ENCODE peak calls at places on chromosomes 11 and 22, in ten cellular contexts. One of them, this sample, is unnamed. For H3K27me3 and H3K4me1, the result is how much of the 10 kb centered on the place peaks cover.

GRCh38 chr22:50673231-50674126 is 856 bp downstream of the SHANK3 start:
- DNase-seq in H9: no peak
- DNase-seq in GM23338: peak
- DNase-seq in PC-9: peak
- DNase-seq in fibroblast of lung: no peak
- DNase-seq in body of pancreas: no peak
- DNase-seq in breast epithelium: no peak
- DNase-seq in Panc1: no peak
- DNase-seq in uterus: no peak
- DNase-seq in upper lobe of right lung: no peak
- DNase-seq in this sample: peak

GRCh38 chr22:19823638-19824196 is 31.0 kb downstream of the GNB1L start:
- DNase-seq in H9: peak
- DNase-seq in GM23338: no peak
- DNase-seq in PC-9: peak
- DNase-seq in fibroblast of lung: no peak
- DNase-seq in body of pancreas: peak
- DNase-seq in breast epithelium: peak
- DNase-seq in Panc1: no peak
- DNase-seq in uterus: no peak
- DNase-seq in upper lobe of right lung: peak
- DNase-seq in this sample: no peak

GRCh38 chr11:17887779-17888178 is 125.1 kb downstream of the SERGEF start:
- DNase-seq in H9: peak
- DNase-seq in GM23338: peak
- DNase-seq in PC-9: no peak
- DNase-seq in fibroblast of lung: peak
- DNase-seq in body of pancreas: no peak
- DNase-seq in breast epithelium: no peak
- DNase-seq in Panc1: no peak
- DNase-seq in uterus: no peak
- DNase-seq in upper lobe of right lung: no peak
- DNase-seq in this sample: no peak

GRCh38 chr22:37995460-37995859 is 11.1 kb upstream of the SOX10 start:
- DNase-seq in H9: no peak
- DNase-seq in GM23338: no peak
- DNase-seq in PC-9: no peak
- DNase-seq in fibroblast of lung: no peak
- DNase-seq in body of pancreas: no peak
- DNase-seq in breast epithelium: no peak
- DNase-seq in Panc1: no peak
- DNase-seq in uterus: no peak
- DNase-seq in upper lobe of right lung: no peak
- DNase-seq in this sample: no peak

GRCh38 chr22:30408388-30409101 is 11.7 kb downstream of the SEC14L2 start:
- DNase-seq in H9: no peak
- DNase-seq in GM23338: no peak
- DNase-seq in PC-9: peak
- DNase-seq in fibroblast of lung: peak
- DNase-seq in body of pancreas: no peak
- DNase-seq in breast epithelium: no peak
- DNase-seq in Panc1: no peak
- DNase-seq in uterus: no peak
- DNase-seq in upper lobe of right lung: no peak
- DNase-seq in this sample: no peak

GRCh38 chr11:36469063-36469462 is 41.0 kb downstream of the TRAF6 start:
- DNase-seq in H9: peak
- DNase-seq in GM23338: peak
- DNase-seq in PC-9: no peak
- DNase-seq in fibroblast of lung: peak
- DNase-seq in body of pancreas: no peak
- DNase-seq in breast epithelium: no peak
- DNase-seq in Panc1: no peak
- DNase-seq in uterus: no peak
- DNase-seq in upper lobe of right lung: no peak
- DNase-seq in this sample: no peak

GRCh38 chr11:35751664-35752061 is 89.1 kb downstream of the TRIM44 start:
- DNase-seq in H9: no peak
- DNase-seq in GM23338: no peak
- DNase-seq in PC-9: no peak
- DNase-seq in fibroblast of lung: peak
- DNase-seq in body of pancreas: no peak
- DNase-seq in breast epithelium: no peak
- DNase-seq in Panc1: no peak
- DNase-seq in uterus: no peak
- DNase-seq in upper lobe of right lung: no peak
- DNase-seq in this sample: no peak

GRCh38 chr11:133946541-133947297 is 10.0 kb downstream of the IGSF9B start:
- DNase-seq in H9: no peak
- DNase-seq in GM23338: peak
- DNase-seq in PC-9: no peak
- DNase-seq in fibroblast of lung: no peak
- DNase-seq in body of pancreas: no peak
- DNase-seq in breast epithelium: no peak
- DNase-seq in Panc1: no peak
- DNase-seq in uterus: no peak
- DNase-seq in upper lobe of right lung: peak
- DNase-seq in this sample: no peak

GRCh38 chr11:95341246-95341645 is 110.2 kb upstream of the SESN3 start:
- DNase-seq in H9: no peak
- DNase-seq in GM23338: no peak
- DNase-seq in PC-9: no peak
- DNase-seq in fibroblast of lung: peak
- DNase-seq in body of pancreas: no peak
- DNase-seq in breast epithelium: no peak
- DNase-seq in Panc1: no peak
- DNase-seq in uterus: peak
- DNase-seq in upper lobe of right lung: peak
- DNase-seq in this sample: peak

GRCh38 chr11:64250875-64251721 is at the start of gene PLCB3:
- DNase-seq in H9: peak
- DNase-seq in GM23338: peak
- DNase-seq in PC-9: no peak
- DNase-seq in fibroblast of lung: peak
- DNase-seq in body of pancreas: peak
- DNase-seq in breast epithelium: no peak
- DNase-seq in Panc1: no peak
- DNase-seq in uterus: peak
- DNase-seq in upper lobe of right lung: peak
- DNase-seq in this sample: no peak

GRCh38 chr11:34439521-34440258 is 956 bp downstream of the CAT start:
- DNase-seq in H9: no peak
- DNase-seq in GM23338: no peak
- DNase-seq in PC-9: peak
- DNase-seq in fibroblast of lung: no peak
- DNase-seq in body of pancreas: peak
- DNase-seq in breast epithelium: no peak
- DNase-seq in Panc1: no peak
- DNase-seq in uterus: no peak
- DNase-seq in upper lobe of right lung: no peak
- DNase-seq in this sample: no peak
- H3K27me3 ChIP-seq in H9: under half
- H3K27me3 ChIP-seq in GM23338: under half
- H3K27me3 ChIP-seq in PC-9: under half
- H3K27me3 ChIP-seq in fibroblast of lung: under half
- H3K27me3 ChIP-seq in body of pancreas: under half
- H3K27me3 ChIP-seq in breast epithelium: under half
- H3K27me3 ChIP-seq in Panc1: under half
- H3K27me3 ChIP-seq in uterus: under half
- H3K27me3 ChIP-seq in upper lobe of right lung: under half
- H3K27me3 ChIP-seq in this sample: under half

GRCh38 chr22:47043835-47044721 is 281.6 kb downstream of the TBC1D22A start:
- DNase-seq in H9: peak
- DNase-seq in GM23338: peak
- DNase-seq in PC-9: no peak
- DNase-seq in fibroblast of lung: peak
- DNase-seq in body of pancreas: peak
- DNase-seq in breast epithelium: no peak
- DNase-seq in Panc1: no peak
- DNase-seq in uterus: no peak
- DNase-seq in upper lobe of right lung: peak
- DNase-seq in this sample: no peak
- H3K4me1 ChIP-seq in H9: under half
- H3K4me1 ChIP-seq in GM23338: under half
- H3K4me1 ChIP-seq in PC-9: under half
- H3K4me1 ChIP-seq in fibroblast of lung: under half
- H3K4me1 ChIP-seq in body of pancreas: under half
- H3K4me1 ChIP-seq in breast epithelium: under half
- H3K4me1 ChIP-seq in Panc1: under half
- H3K4me1 ChIP-seq in uterus: under half
- H3K4me1 ChIP-seq in upper lobe of right lung: under half
- H3K4me1 ChIP-seq in this sample: under half

DNA sequence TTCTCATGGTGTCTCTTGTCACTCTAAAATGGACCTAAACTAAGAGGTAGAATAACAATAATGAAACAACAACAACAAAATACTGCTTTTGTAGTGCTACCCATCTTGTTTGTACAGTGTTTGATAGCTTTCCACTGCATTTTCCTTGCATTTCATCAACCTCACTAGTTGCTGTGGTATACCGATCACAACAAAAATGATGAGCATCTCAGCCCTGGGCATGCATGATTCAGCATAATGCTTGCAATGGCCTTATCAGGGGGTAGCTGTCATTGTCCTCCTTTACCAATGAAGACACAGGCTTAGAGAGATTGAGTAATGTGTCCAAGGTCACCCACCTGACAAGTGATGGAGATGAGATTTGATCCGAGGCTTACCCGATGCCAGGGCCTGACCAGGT is 682.5 kb downstream of the NTM start:
- DNase-seq in H9: no peak
- DNase-seq in GM23338: no peak
- DNase-seq in PC-9: no peak
- DNase-seq in fibroblast of lung: peak
- DNase-seq in body of pancreas: no peak
- DNase-seq in breast epithelium: no peak
- DNase-seq in Panc1: no peak
- DNase-seq in uterus: no peak
- DNase-seq in upper lobe of right lung: no peak
- DNase-seq in this sample: no peak
- H3K27me3 ChIP-seq in H9: under half
- H3K27me3 ChIP-seq in GM23338: under half
- H3K27me3 ChIP-seq in PC-9: under half
- H3K27me3 ChIP-seq in fibroblast of lung: under half
- H3K27me3 ChIP-seq in body of pancreas: under half
- H3K27me3 ChIP-seq in breast epithelium: under half
- H3K27me3 ChIP-seq in Panc1: under half
- H3K27me3 ChIP-seq in uterus: under half
- H3K27me3 ChIP-seq in upper lobe of right lung: under half
- H3K27me3 ChIP-seq in this sample: under half

GRCh38 chr22:21641417-21641794 is 696 bp upstream of the SDF2L1 start:
- DNase-seq in H9: peak
- DNase-seq in GM23338: peak
- DNase-seq in PC-9: peak
- DNase-seq in fibroblast of lung: peak
- DNase-seq in body of pancreas: peak
- DNase-seq in breast epithelium: peak
- DNase-seq in Panc1: no peak
- DNase-seq in uterus: no peak
- DNase-seq in upper lobe of right lung: peak
- DNase-seq in this sample: no peak

GRCh38 chr22:21643533-21644357 is 1.6 kb downstream of the SDF2L1 start:
- DNase-seq in H9: no peak
- DNase-seq in GM23338: no peak
- DNase-seq in PC-9: no peak
- DNase-seq in fibroblast of lung: no peak
- DNase-seq in body of pancreas: no peak
- DNase-seq in breast epithelium: no peak
- DNase-seq in Panc1: no peak
- DNase-seq in uterus: no peak
- DNase-seq in upper lobe of right lung: no peak
- DNase-seq in this sample: no peak

GRCh38 chr22:21641795-21642583 is at the start of gene SDF2L1:
- DNase-seq in H9: peak
- DNase-seq in GM23338: peak
- DNase-seq in PC-9: peak
- DNase-seq in fibroblast of lung: peak
- DNase-seq in body of pancreas: peak
- DNase-seq in breast epithelium: peak
- DNase-seq in Panc1: no peak
- DNase-seq in uterus: peak
- DNase-seq in upper lobe of right lung: peak
- DNase-seq in this sample: peak

GRCh38 chr22:21640810-21641209 is 1.3 kb upstream of the SDF2L1 start:
- DNase-seq in H9: no peak
- DNase-seq in GM23338: no peak
- DNase-seq in PC-9: no peak
- DNase-seq in fibroblast of lung: no peak
- DNase-seq in body of pancreas: no peak
- DNase-seq in breast epithelium: no peak
- DNase-seq in Panc1: no peak
- DNase-seq in uterus: no peak
- DNase-seq in upper lobe of right lung: no peak
- DNase-seq in this sample: no peak

GRCh38 chr22:21642584-21643448 is 714 bp downstream of the SDF2L1 start:
- DNase-seq in H9: peak
- DNase-seq in GM23338: peak
- DNase-seq in PC-9: peak
- DNase-seq in fibroblast of lung: peak
- DNase-seq in body of pancreas: peak
- DNase-seq in breast epithelium: no peak
- DNase-seq in Panc1: no peak
- DNase-seq in uterus: no peak
- DNase-seq in upper lobe of right lung: peak
- DNase-seq in this sample: no peak
- H3K4me1 ChIP-seq in H9: under half
- H3K4me1 ChIP-seq in GM23338: under half
- H3K4me1 ChIP-seq in PC-9: under half
- H3K4me1 ChIP-seq in fibroblast of lung: under half
- H3K4me1 ChIP-seq in body of pancreas: under half
- H3K4me1 ChIP-seq in breast epithelium: under half
- H3K4me1 ChIP-seq in Panc1: under half
- H3K4me1 ChIP-seq in uterus: under half
- H3K4me1 ChIP-seq in upper lobe of right lung: under half
- H3K4me1 ChIP-seq in this sample: under half

GRCh38 chr11:69843529-69843921 is 24.3 kb upstream of the FGF3 start:
- DNase-seq in H9: no peak
- DNase-seq in GM23338: no peak
- DNase-seq in PC-9: no peak
- DNase-seq in fibroblast of lung: no peak
- DNase-seq in body of pancreas: no peak
- DNase-seq in breast epithelium: no peak
- DNase-seq in Panc1: no peak
- DNase-seq in uterus: no peak
- DNase-seq in upper lobe of right lung: no peak
- DNase-seq in this sample: no peak
- H3K27me3 ChIP-seq in H9: under half
- H3K27me3 ChIP-seq in GM23338: under half
- H3K27me3 ChIP-seq in PC-9: under half
- H3K27me3 ChIP-seq in fibroblast of lung: under half
- H3K27me3 ChIP-seq in body of pancreas: under half
- H3K27me3 ChIP-seq in breast epithelium: under half
- H3K27me3 ChIP-seq in Panc1: under half
- H3K27me3 ChIP-seq in uterus: under half
- H3K27me3 ChIP-seq in upper lobe of right lung: under half
- H3K27me3 ChIP-seq in this sample: under half

This sample was measured in esophagus muscularis mucosa.